ENCODE peak calls at places on chromosomes 4 and X, in six cellular contexts. R is H1, V is K562, W is GM12878, B is HepG2, N is HCT116. M is an unnamed sample.

GRCh38 chr4:16893141-16893571 is 5.3 kb downstream of the LDB2 start:
- DNase-seq in R (no peak), N (no peak), V (no peak), W (no peak), B (no peak), M (no peak)

GRCh38 chr4:1019726-1020470 is 8.5 kb downstream of the FGFRL1 start:
- DNase-seq in R (no peak), W (no peak), N (no peak), V (peak), B (no peak), M (no peak)

GRCh38 chr4:169385356-169385755 is 114.6 kb upstream of the SH3RF1 start:
- DNase-seq in N (no peak), R (no peak), V (no peak), W (no peak), B (no peak), M (no peak)

GRCh38 chrX:16870095-16870860 is at the start of gene RBBP7:
- DNase-seq in R (no peak), N (peak), V (peak), B (peak), W (peak), M (peak)

GRCh38 chrX:37349131-37350033 is at the start of gene PRRG1:
- DNase-seq in W (no peak), B (peak), N (peak), R (peak), V (peak), M (peak)

GRCh38 chr4:139743027-139743426 is 77.4 kb downstream of the MGST2 start:
- DNase-seq in B (no peak), V (no peak), R (no peak), N (no peak), W (no peak), M (no peak)

GRCh38 chr4:38106886-38107514 is 146.8 kb downstream of the PTTG2 start:
- DNase-seq in R (no peak), V (peak), N (no peak), B (no peak), W (no peak), M (no peak)

GRCh38 chr4:38782452-38783108 is at the start of gene TLR10:
- DNase-seq in R (no peak), B (peak), W (peak), V (peak), N (peak), M (peak)

GRCh38 chrX:32421266-32421665 is 790.1 kb downstream of the DMD start:
- DNase-seq in R (no peak), N (no peak), W (no peak), B (no peak), V (no peak), M (no peak)

GRCh38 chrX:103440621-103441020 is 64.3 kb downstream of the BEX3 start:
- DNase-seq in N (no peak), W (no peak), V (no peak), R (no peak), B (no peak), M (no peak)

GRCh38 chr4:125938541-125938940 is 623.8 kb downstream of the FAT4 start:
- DNase-seq in W (no peak), V (no peak), B (no peak), N (no peak), R (no peak), M (no peak)

GRCh38 chrX:53125506-53125905 is 31.6 kb downstream of the KANTR start:
- DNase-seq in R (no peak), V (no peak), N (no peak), B (no peak), W (no peak), M (no peak)

GRCh38 chr4:113147498-113148231 is 98.2 kb downstream of the ANK2 start:
- DNase-seq in R (no peak), V (no peak), W (no peak), B (peak), N (no peak), M (no peak)

GRCh38 chr4:2793578-2793919 is 664 bp downstream of the SH3BP2 start:
- DNase-seq in B (no peak), W (no peak), V (peak), R (no peak), N (peak), M (no peak)

GRCh38 chrX:129726307-129727111 is 12.3 kb upstream of the XPNPEP2 start:
- DNase-seq in N (peak), R (peak), B (peak), V (peak), W (no peak), M (peak)

GRCh38 chrX:16610121-16610565 is 39.8 kb upstream of the S100G start:
- DNase-seq in V (no peak), R (no peak), W (no peak), N (no peak), B (no peak), M (no peak)

GRCh38 chrX:54248309-54248708 is 65.3 kb upstream of the FAM120C start:
- DNase-seq in V (no peak), W (no peak), N (peak), B (peak), R (no peak), M (no peak)

GRCh38 chr4:173485164-173485563 is 44.9 kb downstream of the HAND2 start:
- DNase-seq in B (no peak), W (no peak), R (no peak), V (no peak), N (no peak), M (no peak)

GRCh38 chrX:41692162-41692749 is 3.5 kb downstream of the GPR34 start:
- DNase-seq in W (no peak), N (no peak), V (no peak), B (no peak), R (no peak), M (no peak)

GRCh38 chr4:181523973-181524372 is 719.2 kb upstream of the TENM3 start:
- DNase-seq in N (no peak), B (no peak), V (no peak), R (no peak), W (no peak), M (no peak)

GRCh38 chr4:188372051-188372450 is 232.8 kb downstream of the TRIML1 start:
- DNase-seq in W (no peak), R (no peak), B (no peak), N (peak), V (no peak), M (no peak)

DNA sequence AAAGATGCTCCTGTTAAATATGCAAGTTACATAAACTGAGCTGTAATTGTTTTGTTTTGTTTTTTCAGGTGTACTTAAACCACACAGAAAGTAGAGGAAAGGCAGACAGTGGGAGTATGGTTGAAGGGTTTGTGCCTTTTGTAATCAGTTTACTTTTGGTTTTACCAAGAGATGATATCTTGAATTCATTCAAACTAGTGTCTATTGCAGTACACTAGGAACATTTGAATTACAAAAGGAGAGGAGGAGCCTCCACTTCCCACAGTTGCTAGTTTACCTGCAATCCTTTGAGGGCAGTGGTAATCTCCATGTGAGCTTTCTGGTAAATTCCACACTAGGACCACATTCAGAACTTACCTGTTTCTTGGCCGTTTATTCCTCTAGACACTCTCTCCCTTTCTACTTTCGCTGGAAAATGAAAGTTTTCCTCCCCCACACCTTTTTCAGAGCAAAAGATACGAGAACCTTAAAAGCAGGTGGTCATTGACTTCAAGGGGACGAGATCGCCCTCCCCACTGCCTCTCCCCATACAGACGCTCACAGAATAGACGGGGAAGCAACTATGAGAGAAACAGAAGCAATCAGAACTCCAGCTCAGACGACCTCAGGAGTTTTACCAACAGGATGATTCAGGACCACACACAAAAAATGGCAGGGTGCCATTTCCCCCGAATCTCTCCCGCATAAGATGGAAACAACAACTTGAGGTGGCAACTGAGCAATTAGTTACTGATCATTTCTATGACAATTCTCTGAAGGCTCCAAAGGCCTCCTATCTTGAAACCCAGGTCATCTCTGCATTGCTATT is 3.3 kb downstream of the RBM47 start:
- DNase-seq in N (no peak), W (no peak), B (no peak), R (no peak), V (no peak), M (no peak)
- H3K4me3 ChIP-seq in N (no peak), W (peak), B (no peak), R (peak), V (no peak), M (no peak)

GRCh38 chr4:95388911-95389310 is 159.9 kb downstream of the UNC5C start:
- DNase-seq in B (no peak), R (no peak), N (no peak), W (no peak), V (no peak), M (no peak)

GRCh38 chr4:95381843-95382580 is 166.8 kb downstream of the UNC5C start:
- DNase-seq in B (no peak), N (no peak), R (no peak), W (no peak), V (no peak), M (no peak)

GRCh38 chr4:95387719-95388118 is 161.1 kb downstream of the UNC5C start:
- DNase-seq in B (no peak), N (no peak), W (no peak), V (no peak), R (no peak), M (no peak)

GRCh38 chr4:95386410-95386809 is 162.4 kb downstream of the UNC5C start:
- DNase-seq in B (no peak), W (no peak), V (no peak), N (no peak), R (no peak), M (peak)
- TF ChIP-seq ZNF274 in B (no peak), W (no peak), V (no peak), N (no peak), R (no peak), M (no peak)

DNA sequence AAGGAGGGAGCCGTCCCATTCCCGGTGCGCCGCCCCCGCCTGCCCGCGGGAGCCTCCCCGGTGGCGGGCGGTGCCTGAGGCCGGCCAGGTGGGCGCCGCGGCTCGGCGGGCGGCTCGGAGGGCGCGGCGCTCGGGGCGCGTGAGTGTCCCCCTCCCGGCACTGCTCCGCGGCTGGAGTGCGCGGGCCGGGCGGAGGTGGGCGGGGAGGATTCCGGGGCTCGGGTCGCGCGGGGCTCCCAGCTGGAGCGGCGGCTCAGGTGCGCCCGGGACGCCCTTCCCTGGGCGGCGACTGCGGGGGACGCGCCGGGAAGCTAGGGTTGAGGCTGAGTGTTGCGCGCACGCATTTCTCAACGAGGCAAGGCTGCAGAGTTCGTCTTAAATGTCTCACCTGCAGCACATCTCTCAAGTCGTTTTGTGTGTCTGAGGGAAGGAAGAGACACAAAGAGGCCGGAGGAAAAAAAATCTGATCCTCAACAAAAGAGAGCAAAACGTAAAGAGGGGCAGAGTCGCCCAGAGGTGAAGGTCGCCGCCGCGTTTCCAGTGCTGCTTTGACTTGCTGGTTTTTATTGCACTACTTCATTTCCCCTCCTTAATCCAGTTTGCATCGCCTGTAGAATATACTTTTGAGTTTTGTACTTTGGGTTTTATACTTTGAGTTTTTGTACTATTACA is 106.7 kb upstream of the STOX2 start:
- DNase-seq in R (no peak), W (no peak), N (no peak), V (no peak), B (no peak), M (no peak)
- H3K4me3 ChIP-seq in R (peak), W (no peak), N (peak), V (no peak), B (peak), M (peak)

DNA sequence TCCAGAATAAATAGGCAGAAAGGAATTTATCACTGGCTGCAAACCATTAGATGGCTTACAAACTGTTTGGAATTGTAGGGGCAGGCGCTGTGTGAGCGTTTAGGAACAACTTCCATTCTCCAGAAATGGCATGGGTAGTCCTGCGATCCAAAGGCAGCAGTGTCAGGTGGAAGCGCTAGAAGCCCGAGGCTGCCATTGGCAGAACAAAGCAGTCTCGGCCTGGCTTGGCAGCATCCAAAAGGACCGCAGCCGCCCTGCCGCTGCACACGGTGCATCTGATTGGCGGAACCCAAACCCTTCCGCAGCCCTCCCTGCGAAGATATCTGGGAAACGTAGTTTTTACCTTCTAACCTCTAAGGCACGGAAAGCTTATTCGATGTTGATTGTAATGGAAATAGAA is 23.6 kb upstream of the YTHDC1 start:
- DNase-seq in R (peak), B (no peak), W (no peak), N (no peak), V (no peak), M (peak)
- TF ChIP-seq ZNF274 in R (no peak), B (no peak), W (no peak), N (no peak), V (no peak), M (no peak)

DNA sequence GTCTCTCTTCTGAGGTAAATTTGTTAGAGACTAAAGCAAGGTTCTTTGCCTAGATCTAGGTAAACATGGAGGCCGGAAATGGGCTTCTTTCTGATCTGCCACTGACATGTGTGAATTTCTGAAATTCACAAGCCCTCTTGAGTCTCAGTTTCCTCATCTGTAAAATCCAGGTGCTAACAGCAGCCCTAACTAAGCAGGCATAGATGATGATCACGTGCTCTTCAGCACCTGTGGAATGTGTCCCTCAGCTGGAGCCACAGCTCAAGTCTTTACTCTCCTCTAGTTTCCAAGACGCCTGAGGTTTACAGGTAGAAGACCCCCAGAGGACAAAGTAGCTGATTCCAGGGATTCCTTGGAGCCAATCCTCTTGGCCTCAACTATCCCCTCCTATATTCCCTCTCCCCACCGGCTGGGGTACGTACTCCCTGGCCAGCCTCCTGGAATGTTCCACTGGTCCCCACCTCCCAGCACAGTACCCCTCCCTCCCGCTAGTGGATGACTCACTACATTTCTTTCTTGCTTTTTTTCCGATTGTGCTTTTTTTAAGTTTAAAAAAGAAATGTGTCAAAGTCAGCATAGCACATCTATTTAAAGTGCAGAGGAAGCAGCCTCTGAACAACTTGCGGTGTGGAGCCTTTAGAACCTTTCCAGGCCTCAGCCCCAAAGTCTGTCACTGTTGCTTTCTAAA is 98.5 kb downstream of the PHKA2 start:
- DNase-seq in V (no peak), B (no peak), W (peak), R (no peak), N (no peak), M (no peak)
- H3K4me3 ChIP-seq in V (no peak), B (no peak), W (peak), R (peak), N (peak), M (peak)

DNA sequence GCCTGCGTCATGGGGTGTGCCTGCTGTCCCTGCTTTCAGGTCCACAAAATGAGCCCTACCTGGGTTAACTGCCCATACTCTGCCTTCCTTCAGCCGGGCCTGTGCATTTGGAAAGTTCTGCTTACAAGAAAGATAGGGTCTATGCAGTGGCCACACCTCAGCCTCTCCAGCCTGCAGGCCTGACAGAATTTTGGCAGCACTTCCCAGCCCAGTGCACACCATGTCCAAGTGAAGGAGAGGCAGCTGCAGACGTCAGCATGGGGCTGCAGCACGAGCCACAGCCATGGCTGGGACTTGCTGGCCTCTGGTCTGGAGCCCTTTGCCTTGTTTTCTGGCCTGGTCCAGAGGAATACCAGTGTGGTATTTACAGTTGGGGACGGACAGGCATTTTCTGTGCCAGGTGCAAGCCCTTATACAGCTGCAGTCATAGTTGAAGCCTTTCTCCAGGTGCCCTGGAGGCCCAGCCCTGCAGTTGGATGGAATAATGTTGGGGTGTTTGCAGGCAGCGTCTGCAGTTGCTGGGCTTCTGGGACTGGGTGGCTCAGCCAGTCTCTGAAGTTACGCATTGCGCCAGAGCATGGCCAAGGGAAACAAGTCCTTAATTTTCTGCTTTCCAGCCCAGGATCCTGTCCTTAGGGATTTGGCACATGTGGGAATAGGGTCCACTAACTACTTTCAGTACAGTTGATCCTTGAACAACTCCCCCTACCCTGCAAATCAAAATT is 26.2 kb downstream of the JADE1 start:
- DNase-seq in W (no peak), V (no peak), B (no peak), R (no peak), N (no peak), M (no peak)
- TF ChIP-seq ZNF274 in W (no peak), V (no peak), B (no peak), R (no peak), N (no peak), M (no peak)

GRCh38 chrX:114210879-114211278 is 373.0 kb upstream of the HTR2C start:
- DNase-seq in N (no peak), W (no peak), V (no peak), R (no peak), B (no peak), M (no peak)
- H3K4me3 ChIP-seq in N (no peak), W (no peak), V (no peak), R (no peak), B (no peak), M (no peak)

GRCh38 chrX:85114171-85114570 is 110.5 kb downstream of the APOOL start:
- DNase-seq in R (no peak), B (no peak), W (no peak), N (no peak), V (no peak), M (no peak)

GRCh38 chrX:85113746-85114145 is 110.1 kb downstream of the APOOL start:
- DNase-seq in W (no peak), N (no peak), V (no peak), R (no peak), B (no peak), M (no peak)

GRCh38 chrX:85112270-85112669 is 108.6 kb downstream of the APOOL start:
- DNase-seq in W (no peak), B (no peak), V (no peak), N (no peak), R (no peak), M (no peak)

GRCh38 chrX:85109235-85109634 is 105.6 kb downstream of the APOOL start:
- DNase-seq in R (no peak), B (peak), N (peak), W (no peak), V (peak), M (no peak)

DNA sequence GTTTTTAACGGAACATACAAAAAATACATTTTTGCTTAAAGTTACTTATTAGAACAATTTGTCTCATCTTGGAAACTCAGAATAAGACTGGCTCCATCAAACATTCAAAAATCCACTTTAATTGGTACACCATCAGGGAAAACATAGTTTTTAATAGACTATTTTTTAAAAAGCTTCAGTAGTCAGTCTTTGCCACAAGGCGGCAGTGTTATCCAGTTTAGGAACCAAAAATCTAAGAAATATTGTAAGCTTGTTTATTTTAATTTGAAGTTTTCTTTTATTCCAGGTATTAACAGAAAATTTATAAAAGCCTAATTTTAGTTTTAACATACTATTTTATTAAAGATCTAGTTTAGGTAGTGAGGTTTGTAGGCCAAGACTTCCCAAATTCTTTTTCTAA is 107.7 kb downstream of the APOOL start:
- DNase-seq in W (no peak), R (no peak), N (no peak), B (no peak), V (peak), M (no peak)
- TF ChIP-seq ZNF274 in W (no peak), R (no peak), N (no peak), B (no peak), V (no peak), M (no peak)

GRCh38 chrX:18424482-18425198 is 768 bp upstream of the CDKL5 start:
- DNase-seq in B (no peak), R (no peak), V (no peak), W (no peak), N (no peak), M (no peak)
- H3K4me3 ChIP-seq in B (peak), R (peak), V (peak), W (peak), N (peak), M (peak)

M was measured in NT2/D1.